ENCODE peak calls at places on chromosomes 4 and X, in eight cellular contexts. P, A, O, N, S, L, V and X are unnamed samples.

GRCh38 chrX:129557844-129558243 is 17.8 kb downstream of the OCRL start:
- DNase-seq in P (no peak), O (no peak), A (no peak), S (no peak), L (no peak), N (no peak), V (no peak), X (no peak)

GRCh38 chr4:7134737-7135388 is 57.5 kb upstream of the SORCS2 start:
- DNase-seq in O (peak; percentile 52), A (no peak), P (peak; percentile 95), S (peak; percentile 8), L (no peak), V (no peak), N (no peak), X (no peak)

GRCh38 chrX:5876984-5877655 is 351.5 kb downstream of the NLGN4X start:
- DNase-seq in N (peak; percentile 42), O (peak; percentile 3), V (no peak), L (no peak), P (no peak), A (peak; percentile 61), S (no peak), X (no peak)

GRCh38 chr4:73727685-73728084 is 12.7 kb upstream of the CXCL8 start:
- DNase-seq in L (peak; percentile 67), O (no peak), P (no peak), A (no peak), N (no peak), S (peak; percentile 43), V (no peak), X (no peak)

GRCh38 chr4:122879001-122879400 is 43.4 kb downstream of the NUDT6 start:
- DNase-seq in A (no peak), S (peak; percentile 58), P (no peak), V (no peak), L (no peak), N (no peak), O (no peak), X (no peak)

GRCh38 chr4:82431026-82431745 is 796 bp downstream of the ENOPH1 start:
- DNase-seq in S (peak; percentile 5), V (no peak), P (peak; percentile 37), A (no peak), N (peak; percentile 60), O (no peak), L (peak; percentile 65), X (peak; percentile 33)

GRCh38 chrX:47169726-47170515 is 23.7 kb upstream of the UBA1 start:
- DNase-seq in S (no peak), L (no peak), N (no peak), P (no peak), A (no peak), O (peak; percentile 28), V (no peak), X (no peak)

GRCh38 chrX:118631586-118631985 is 95.8 kb upstream of the IL13RA1 start:
- DNase-seq in P (no peak), V (no peak), N (no peak), O (no peak), A (no peak), S (no peak), L (no peak), X (no peak)

GRCh38 chr4:114383721-114384120 is 214.9 kb upstream of the UGT8 start:
- DNase-seq in L (no peak), A (no peak), P (peak; percentile 38), N (no peak), O (peak; percentile 78), V (no peak), S (peak; percentile 65), X (no peak)

GRCh38 chr4:35521682-35522081 is 722.6 kb downstream of the ARAP2 start:
- DNase-seq in O (no peak), V (no peak), P (no peak), L (no peak), S (no peak), A (no peak), N (no peak), X (no peak)

GRCh38 chrX:63739885-63740284 is 45.1 kb downstream of the ARHGEF9 start:
- DNase-seq in O (no peak), N (no peak), V (no peak), A (no peak), P (no peak), S (no peak), L (no peak), X (no peak)

GRCh38 chr4:139913398-139913990 is 240.5 kb downstream of the MAML3 start:
- DNase-seq in L (no peak), V (no peak), A (no peak), N (no peak), S (peak; percentile 61), O (no peak), P (no peak), X (no peak)

GRCh38 chrX:130625381-130625780 is 223.6 kb downstream of the RBMX2 start:
- DNase-seq in P (no peak), V (no peak), S (no peak), N (no peak), A (peak; percentile 26), O (no peak), L (no peak), X (no peak)

GRCh38 chr4:86935499-86935832 is 655 bp downstream of the AFF1 start:
- DNase-seq in N (no peak), P (peak; percentile 17), S (no peak), A (no peak), V (no peak), L (no peak), O (no peak), X (no peak)

GRCh38 chr4:105122334-105122733 is 24.3 kb upstream of the TET2 start:
- DNase-seq in O (peak; percentile 64), P (no peak), L (no peak), N (peak; percentile 81), A (peak; percentile 54), V (no peak), S (peak; percentile 48), X (no peak)

GRCh38 chr4:110424144-110424543 is 51.8 kb upstream of the ENPEP start:
- DNase-seq in L (no peak), A (no peak), V (no peak), P (no peak), O (no peak), S (no peak), N (no peak), X (no peak)

GRCh38 chr4:16090306-16090705 is 6.5 kb upstream of the PROM1 start:
- DNase-seq in L (no peak), A (no peak), V (no peak), O (no peak), P (no peak), N (no peak), S (no peak), X (no peak)

GRCh38 chrX:143669395-143669794 is 33.5 kb upstream of the SLITRK4 start:
- DNase-seq in A (peak; percentile 2), P (no peak), S (no peak), L (no peak), N (no peak), O (peak; percentile 25), V (peak; percentile 0), X (no peak)

GRCh38 chr4:17166954-17167353 is 268.5 kb upstream of the LDB2 start:
- DNase-seq in N (no peak), L (no peak), S (no peak), P (no peak), A (no peak), O (no peak), V (no peak), X (no peak)

GRCh38 chr4:107997001-107997788 is 7.5 kb downstream of the HADH start:
- DNase-seq in N (no peak), S (peak; percentile 5), L (no peak), A (no peak), V (no peak), P (peak; percentile 60), O (peak; percentile 86), X (no peak)

GRCh38 chrX:78456909-78457308 is 129.5 kb upstream of the CYSLTR1 start:
- DNase-seq in A (no peak), O (no peak), V (no peak), N (no peak), P (no peak), L (no peak), S (no peak), X (no peak)

GRCh38 chr4:141669501-141669900 is 33.1 kb downstream of the IL15 start:
- DNase-seq in S (no peak), N (no peak), O (no peak), A (no peak), P (no peak), L (no peak), V (no peak), X (no peak)

GRCh38 chr4:13544556-13545393 is 467 bp upstream of the NKX3-2 start:
- DNase-seq in O (peak; percentile 87), S (peak; percentile 62), A (peak; percentile 93), L (peak; percentile 76), P (peak; percentile 92), V (peak; percentile 42), N (peak; percentile 96), X (peak; percentile 20)

GRCh38 chrX:125680366-125680765 is 360.7 kb downstream of the TEX13C start:
- DNase-seq in V (no peak), P (no peak), N (no peak), S (no peak), L (no peak), A (no peak), O (no peak), X (no peak)

GRCh38 chr4:160835789-160836188 is 1328.0 kb downstream of the FSTL5 start:
- DNase-seq in P (no peak), A (peak; percentile 52), V (no peak), S (no peak), L (no peak), N (peak; percentile 27), O (no peak), X (no peak)

GRCh38 chrX:102835504-102836146 is 101.4 kb upstream of the RAB40AL start:
- DNase-seq in N (peak; percentile 55), S (peak; percentile 51), O (peak; percentile 8), P (no peak), V (peak; percentile 0), L (no peak), A (peak; percentile 19), X (no peak)

GRCh38 chr4:27010334-27010940 is 149.8 kb downstream of the STIM2 start:
- DNase-seq in O (peak; percentile 55), V (peak; percentile 11), P (peak; percentile 28), L (peak; percentile 53), S (peak; percentile 76), A (peak; percentile 65), N (peak; percentile 45), X (peak; percentile 9)

GRCh38 chrX:2656243-2656836 is 34.8 kb upstream of the CD99 start:
- DNase-seq in O (no peak), A (no peak), N (no peak), V (no peak), P (no peak), S (no peak), L (no peak), X (no peak)

GRCh38 chrX:41350150-41350975 is 16.4 kb downstream of the DDX3X start:
- DNase-seq in N (peak; percentile 24), L (no peak), S (no peak), O (peak; percentile 26), P (peak; percentile 41), V (no peak), A (no peak), X (no peak)